ENCODE peak calls at places on chromosomes 4 and X, in six cellular contexts. G is suprapubic skin, J is transverse colon, M is tibial nerve, F is esophagus muscularis mucosa, I is GM12878. R is an unnamed sample.

GRCh38 chr4:165763640-165764039 is 109.4 kb upstream of the TLL1 start:
- DNase-seq in G (no peak), J (no peak), M (no peak), F (no peak), I (no peak), R (no peak)

GRCh38 chr4:81635747-81636146 is 164.0 kb upstream of the RASGEF1B start:
- DNase-seq in G (no peak), J (peak; percentile 80), M (peak; percentile 48), F (no peak), I (peak; percentile 31), R (no peak)

GRCh38 chr4:184805462-184806245 is 20.1 kb downstream of the ACSL1 start:
- DNase-seq in G (peak; percentile 82), J (peak; percentile 44), M (no peak), F (no peak), I (no peak), R (peak; percentile 94)

GRCh38 chr4:1711055-1711905 is 839 bp downstream of the SLBP start:
- DNase-seq in G (no peak), J (peak; percentile 63), M (no peak), F (no peak), I (no peak), R (no peak)

GRCh38 chr4:167614866-167615265 is 380.6 kb upstream of the SPOCK3 start:
- DNase-seq in G (no peak), J (no peak), M (no peak), F (no peak), I (no peak), R (no peak)

GRCh38 chrX:5876984-5877655 is 351.5 kb downstream of the NLGN4X start:
- DNase-seq in G (no peak), J (peak; percentile 9), M (no peak), F (no peak), I (no peak), R (peak; percentile 23)

GRCh38 chrX:12138366-12139313 is at the start of gene FRMPD4:
- DNase-seq in G (no peak), J (no peak), M (no peak), F (no peak), I (no peak), R (no peak)

GRCh38 chr4:120773641-120774040 is 148.9 kb downstream of the PRDM5 start:
- DNase-seq in G (no peak), J (no peak), M (no peak), F (no peak), I (no peak), R (no peak)

GRCh38 chrX:9166566-9166909 is 132.6 kb upstream of the FAM9B start:
- DNase-seq in G (no peak), J (no peak), M (no peak), F (no peak), I (no peak), R (no peak)

GRCh38 chr4:13642576-13642975 is 15.1 kb upstream of the BOD1L1 start:
- DNase-seq in G (no peak), J (no peak), M (peak; percentile 37), F (no peak), I (no peak), R (no peak)

GRCh38 chr4:140308366-140309123 is 64.9 kb upstream of the SCOC start:
- DNase-seq in G (no peak), J (peak; percentile 21), M (no peak), F (no peak), I (no peak), R (peak; percentile 42)
- TF ChIP-seq EP300 in G (no peak), J (no peak), M (no peak), F (peak; percentile 9), I (no peak), R (no peak)

GRCh38 chrX:106921637-106922036 is 1.4 kb downstream of the CLDN2 start:
- DNase-seq in G (no peak), J (no peak), M (no peak), F (no peak), I (no peak), R (no peak)

GRCh38 chrX:106912864-106913263 is 7.3 kb upstream of the CLDN2 start:
- DNase-seq in G (no peak), J (no peak), M (no peak), F (no peak), I (no peak), R (no peak)

GRCh38 chrX:106919932-106920452 is at the start of gene CLDN2:
- DNase-seq in G (no peak), J (no peak), M (no peak), F (no peak), I (no peak), R (no peak)

DNA sequence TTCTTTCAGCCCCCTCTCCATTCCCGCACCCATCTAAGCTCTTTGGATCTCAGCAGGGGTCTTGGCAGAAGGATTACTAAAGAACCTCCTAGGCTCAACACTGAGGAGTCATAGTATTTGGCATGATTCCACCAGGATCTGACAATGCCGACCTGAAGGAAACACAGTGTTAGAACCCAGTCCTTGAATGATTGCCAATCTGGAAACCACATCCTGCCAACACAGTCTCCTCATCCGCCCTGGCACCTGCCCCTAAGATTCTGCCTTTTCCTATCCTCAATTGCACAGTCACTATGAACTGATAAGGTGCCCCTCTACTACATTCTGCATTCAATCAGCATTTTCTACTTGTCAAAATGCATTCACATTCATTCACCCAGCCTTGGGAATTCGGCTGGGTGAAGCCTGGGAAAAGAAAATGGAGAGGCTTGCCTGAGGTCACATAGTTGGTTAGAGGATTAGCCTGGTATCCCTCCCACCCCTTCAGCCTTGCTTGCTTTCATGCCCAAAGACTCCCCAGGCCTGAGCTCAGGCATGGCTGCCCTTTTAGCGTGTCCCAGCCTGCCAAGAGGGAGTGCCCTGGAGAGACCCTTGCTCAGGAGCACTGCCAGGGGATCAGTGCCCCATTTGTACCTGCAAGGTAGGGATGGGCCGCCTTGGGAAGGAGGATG is 2.2 kb upstream of the CLDN2 start:
- DNase-seq in G (no peak), J (no peak), M (no peak), F (no peak), I (no peak), R (no peak)
- TF ChIP-seq EP300 in G (no peak), J (no peak), M (no peak), F (no peak), I (no peak), R (no peak)

GRCh38 chr4:141636771-141637460 is 533 bp downstream of the IL15 start:
- DNase-seq in G (no peak), J (peak; percentile 64), M (no peak), F (no peak), I (no peak), R (peak; percentile 34)
- TF ChIP-seq EP300 in G (no peak), J (no peak), M (no peak), F (no peak), I (no peak), R (no peak)

GRCh38 chrX:134949271-134949670 is 41.5 kb upstream of the SMIM10 start:
- DNase-seq in G (no peak), J (no peak), M (no peak), F (no peak), I (no peak), R (no peak)

DNA sequence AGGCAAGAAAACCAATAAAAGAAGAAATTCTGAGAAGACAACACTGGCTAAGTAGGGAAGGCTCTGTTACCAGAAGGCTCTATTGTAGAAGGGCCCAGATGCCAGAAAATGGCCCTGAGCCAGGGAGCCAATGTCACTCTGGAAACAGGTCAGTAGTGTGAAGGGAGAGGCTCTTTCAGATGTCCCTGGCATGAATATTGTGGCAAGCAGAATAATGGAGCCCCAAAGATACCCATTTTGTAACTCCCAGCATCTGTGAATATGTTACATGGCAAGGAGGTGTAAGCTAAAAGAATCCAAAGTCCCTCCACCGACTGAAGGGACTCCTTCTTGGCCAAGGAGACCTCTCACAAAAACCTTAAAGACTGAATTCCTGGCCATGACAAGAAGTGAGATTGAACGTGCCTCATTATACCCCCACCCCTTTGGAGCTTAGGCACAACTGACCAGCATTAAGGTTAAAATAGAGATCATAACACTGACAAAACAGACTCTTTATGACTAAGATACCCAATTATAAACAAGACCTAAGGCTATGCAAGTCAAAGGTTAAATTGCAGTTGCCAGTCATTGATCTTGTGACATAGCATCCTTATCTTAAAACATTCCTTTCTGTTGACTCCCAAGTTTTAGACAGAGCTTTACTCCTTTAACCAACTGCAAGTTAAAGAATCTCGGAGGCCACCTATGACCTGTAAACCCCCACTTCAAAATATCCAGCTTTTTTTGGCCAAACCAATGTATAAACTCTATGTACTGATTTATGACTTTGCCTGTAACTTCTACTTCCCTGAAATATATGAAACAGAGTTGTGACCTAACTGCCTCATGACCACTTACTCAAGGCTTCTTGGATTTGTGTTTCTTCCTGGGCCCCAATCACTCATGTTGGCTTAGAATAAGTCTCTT is 42.2 kb upstream of the SMIM10 start:
- DNase-seq in G (no peak), J (no peak), M (no peak), F (no peak), I (no peak), R (no peak)
- TF ChIP-seq EP300 in G (no peak), J (no peak), M (no peak), F (no peak), I (no peak), R (no peak)

DNA sequence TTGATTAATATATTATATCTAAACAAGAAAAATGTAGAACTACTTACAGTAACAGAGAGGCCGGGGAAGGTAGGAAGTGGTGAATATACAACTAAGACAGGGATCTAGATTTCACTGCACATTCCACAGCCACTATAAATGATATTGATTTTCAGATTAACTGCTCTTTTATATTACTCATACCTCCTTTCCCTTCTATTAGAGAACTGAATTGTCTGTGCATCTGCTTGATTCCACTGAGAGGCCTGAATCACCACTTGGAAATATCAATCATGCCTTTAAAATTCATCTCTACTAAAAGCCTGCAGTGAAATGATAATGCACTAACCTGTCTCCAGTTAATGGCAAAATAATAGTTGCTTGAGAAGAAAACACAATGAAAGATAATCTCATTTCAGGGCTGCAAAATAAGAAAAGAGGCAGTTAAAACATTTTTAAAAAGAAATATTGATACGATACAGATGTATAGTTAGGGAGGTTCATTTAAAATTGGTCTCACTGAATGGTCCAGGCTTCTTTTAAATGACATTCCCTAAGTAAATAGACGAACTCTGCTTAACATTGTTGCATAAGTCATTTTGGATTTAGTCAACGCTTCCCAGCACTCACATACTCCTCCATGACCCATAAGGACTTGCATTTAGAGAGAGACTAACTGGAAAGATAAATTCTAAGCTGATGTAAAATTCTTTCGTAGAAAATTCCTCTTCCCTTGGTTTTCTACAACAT is 3.8 kb downstream of the ANTXR2 start:
- DNase-seq in G (no peak), J (no peak), M (no peak), F (no peak), I (no peak), R (no peak)
- TF ChIP-seq EP300 in G (no peak), J (no peak), M (no peak), F (no peak), I (no peak), R (no peak)

GRCh38 chr4:189832528-189832927 is 108.1 kb upstream of the FRG1 start:
- DNase-seq in G (no peak), J (no peak), M (no peak), F (no peak), I (no peak), R (no peak)
- TF ChIP-seq EP300 in G (no peak), J (no peak), M (no peak), F (no peak), I (no peak), R (no peak)

DNA sequence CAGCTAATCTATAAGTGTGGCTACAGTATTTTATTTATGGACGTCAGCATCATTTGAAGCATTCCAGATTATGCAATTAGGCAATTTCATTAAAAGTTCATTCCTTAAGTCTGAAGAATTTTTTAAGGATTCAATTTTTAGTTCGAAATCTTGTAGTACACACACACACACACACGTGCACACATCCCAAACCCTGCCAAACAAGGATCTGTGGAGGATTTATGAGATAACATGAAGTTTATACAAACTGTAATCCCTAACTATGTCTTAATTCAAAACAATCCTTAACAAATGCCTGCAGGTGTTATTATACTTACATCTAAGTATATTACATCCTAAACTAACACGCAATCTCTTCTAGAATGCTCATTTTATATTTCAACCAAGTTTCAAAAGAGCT is 105.8 kb downstream of the ELOVL6 start:
- DNase-seq in G (no peak), J (no peak), M (no peak), F (no peak), I (no peak), R (no peak)
- TF ChIP-seq EP300 in G (no peak), J (no peak), M (no peak), F (no peak), I (no peak), R (no peak)

R was measured in upper lobe of left lung.